ENCODE peak calls at places on chromosome 20, in five cellular contexts. One of them, this sample, is unnamed.

GRCh38 chr20:32034581-32035397 is 17.3 kb upstream of the HCK start:
- DNase-seq in SK-N-SH: no peak
- DNase-seq in K562: no peak
- DNase-seq in GM12878: no peak
- DNase-seq in HepG2: no peak
- DNase-seq in this sample: no peak

GRCh38 chr20:34954905-34955231 is 738 bp downstream of the GSS start:
- DNase-seq in SK-N-SH: peak
- DNase-seq in HepG2: peak
- DNase-seq in GM12878: no peak
- DNase-seq in K562: peak
- DNase-seq in this sample: peak

GRCh38 chr20:13006825-13007224 is 1.9 kb upstream of the SPTLC3 start:
- DNase-seq in K562: no peak
- DNase-seq in HepG2: no peak
- DNase-seq in GM12878: no peak
- DNase-seq in SK-N-SH: no peak
- DNase-seq in this sample: peak

GRCh38 chr20:35523298-35523888 is 6.1 kb downstream of the C20orf173 start:
- DNase-seq in SK-N-SH: peak
- DNase-seq in HepG2: peak
- DNase-seq in GM12878: no peak
- DNase-seq in K562: peak
- DNase-seq in this sample: no peak

GRCh38 chr20:64077094-64077493 is 2.2 kb downstream of the RGS19 start:
- DNase-seq in GM12878: no peak
- DNase-seq in K562: no peak
- DNase-seq in HepG2: no peak
- DNase-seq in SK-N-SH: no peak
- DNase-seq in this sample: no peak

GRCh38 chr20:50663095-50663821 is 28.1 kb downstream of the RIPOR3 start:
- DNase-seq in SK-N-SH: peak
- DNase-seq in HepG2: peak
- DNase-seq in K562: no peak
- DNase-seq in GM12878: no peak
- DNase-seq in this sample: no peak

GRCh38 chr20:49179368-49180277 is 8.5 kb downstream of the STAU1 start:
- DNase-seq in SK-N-SH: no peak
- DNase-seq in K562: no peak
- DNase-seq in GM12878: no peak
- DNase-seq in HepG2: peak
- DNase-seq in this sample: no peak

GRCh38 chr20:10733122-10733521 is 59.3 kb upstream of the JAG1 start:
- DNase-seq in HepG2: no peak
- DNase-seq in K562: no peak
- DNase-seq in GM12878: no peak
- DNase-seq in SK-N-SH: no peak
- DNase-seq in this sample: peak

GRCh38 chr20:17466641-17467040 is 64.5 kb downstream of the BFSP1 start:
- DNase-seq in SK-N-SH: no peak
- DNase-seq in HepG2: no peak
- DNase-seq in K562: no peak
- DNase-seq in GM12878: no peak
- DNase-seq in this sample: no peak

GRCh38 chr20:3786126-3786484 is 435 bp downstream of the CENPB start:
- DNase-seq in SK-N-SH: peak
- DNase-seq in HepG2: no peak
- DNase-seq in K562: no peak
- DNase-seq in GM12878: no peak
- DNase-seq in this sample: peak

DNA sequence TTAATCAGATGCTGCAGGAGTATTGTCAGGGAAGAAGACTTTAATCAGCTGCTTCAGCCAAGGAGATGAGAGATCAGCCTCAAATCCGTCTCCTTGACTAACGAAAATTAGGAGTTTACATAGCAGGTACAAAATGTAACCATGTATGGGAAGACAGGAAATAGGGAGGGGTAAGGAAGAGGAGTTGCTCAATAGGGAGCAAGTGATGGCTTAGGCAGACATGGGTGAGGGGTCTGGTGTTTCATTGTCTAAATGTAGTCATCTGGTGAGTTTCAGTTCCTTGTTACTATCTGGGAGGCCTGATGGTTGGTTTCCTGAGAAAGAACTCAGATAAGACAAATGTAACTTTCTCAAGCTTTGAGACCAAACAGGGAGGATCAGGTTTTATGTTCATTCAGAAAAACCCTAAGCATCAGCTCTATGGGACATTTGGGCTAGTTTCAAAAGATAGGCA is 217.3 kb upstream of the SULF2 start:
- DNase-seq in K562: no peak
- DNase-seq in GM12878: peak
- DNase-seq in SK-N-SH: no peak
- DNase-seq in HepG2: no peak
- DNase-seq in this sample: no peak
- TF ChIP-seq MXI1 in K562: no peak
- TF ChIP-seq MXI1 in GM12878: no peak
- TF ChIP-seq MXI1 in SK-N-SH: no peak
- TF ChIP-seq MXI1 in HepG2: no peak
- TF ChIP-seq MXI1 in this sample: no peak

DNA sequence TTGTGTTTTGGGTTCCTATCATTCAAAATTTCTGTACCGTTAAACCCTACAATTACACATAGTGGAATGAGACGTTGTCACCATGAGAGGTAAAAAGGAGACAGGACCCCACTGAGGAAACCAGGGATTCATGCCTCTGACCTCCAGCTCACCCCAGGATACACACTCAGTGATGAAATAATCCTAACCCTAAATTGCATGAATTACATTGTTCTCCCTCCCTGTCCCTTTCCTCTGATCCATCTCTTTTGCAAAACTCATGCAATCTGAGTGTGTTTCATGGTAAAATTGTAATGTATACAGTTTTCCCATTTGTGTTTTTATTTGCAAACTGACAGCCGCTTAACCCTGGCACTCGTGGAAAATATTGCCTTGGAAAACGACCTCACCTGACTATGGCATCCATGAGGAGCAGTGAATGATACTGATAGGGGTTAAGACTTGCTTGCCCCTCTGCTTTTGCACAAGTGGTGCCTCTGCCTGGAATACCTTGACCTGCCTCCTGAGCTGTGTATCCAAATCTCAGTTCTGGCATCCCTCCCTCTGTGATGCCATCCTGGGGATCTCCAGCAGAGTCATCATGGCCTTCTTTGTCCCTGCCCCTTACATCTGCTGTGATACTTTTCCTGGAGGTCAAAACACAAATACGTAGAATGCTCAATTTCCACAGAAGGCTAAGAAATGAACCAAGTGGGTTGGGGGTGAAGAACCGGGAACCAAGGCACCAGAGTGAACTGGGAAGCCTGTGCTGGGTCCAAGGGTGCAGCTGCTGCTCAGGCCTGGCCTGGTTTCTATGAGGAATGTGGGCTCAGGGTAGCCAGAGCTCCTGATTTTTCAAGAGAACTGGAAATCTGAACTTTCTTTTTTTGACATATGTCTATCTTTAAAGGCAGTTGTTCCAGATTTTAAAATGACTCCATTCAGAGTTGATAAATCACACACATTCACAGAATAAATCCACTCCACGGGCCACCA is 211.6 kb upstream of the ZNF217 start:
- DNase-seq in GM12878: no peak
- DNase-seq in K562: no peak
- DNase-seq in SK-N-SH: no peak
- DNase-seq in HepG2: no peak
- DNase-seq in this sample: no peak
- TF ChIP-seq MXI1 in GM12878: no peak
- TF ChIP-seq MXI1 in K562: no peak
- TF ChIP-seq MXI1 in SK-N-SH: no peak
- TF ChIP-seq MXI1 in HepG2: no peak
- TF ChIP-seq MXI1 in this sample: no peak

GRCh38 chr20:21510995-21511394 is 2.9 kb downstream of the NKX2-2 start:
- DNase-seq in SK-N-SH: no peak
- DNase-seq in GM12878: no peak
- DNase-seq in HepG2: no peak
- DNase-seq in K562: no peak
- DNase-seq in this sample: no peak
- TF ChIP-seq MXI1 in SK-N-SH: no peak
- TF ChIP-seq MXI1 in GM12878: no peak
- TF ChIP-seq MXI1 in HepG2: no peak
- TF ChIP-seq MXI1 in K562: no peak
- TF ChIP-seq MXI1 in this sample: no peak

GRCh38 chr20:1876975-1877603 is 18.1 kb upstream of the SIRPA start:
- DNase-seq in GM12878: no peak
- DNase-seq in SK-N-SH: peak
- DNase-seq in HepG2: no peak
- DNase-seq in K562: peak
- DNase-seq in this sample: peak
- TF ChIP-seq MXI1 in GM12878: no peak
- TF ChIP-seq MXI1 in SK-N-SH: no peak
- TF ChIP-seq MXI1 in HepG2: no peak
- TF ChIP-seq MXI1 in K562: no peak
- TF ChIP-seq MXI1 in this sample: no peak

This sample was measured in IMR-90.